ENCODE peak calls at places on chromosomes 6 and 20, in ten cellular contexts. E, V, H, W, F, M, G, N, I and C are unnamed samples.

GRCh38 chr6:124459268-124459667 is 503.0 kb upstream of the RNF217 start:
- DNase-seq in E (no peak), V (no peak), H (no peak), W (no peak), F (no peak), M (no peak), G (no peak), N (no peak), I (no peak), C (no peak)

GRCh38 chr20:43833511-43834395 is 80.9 kb upstream of the TOX2 start:
- DNase-seq in E (no peak), V (no peak), H (no peak), W (no peak), F (no peak), M (no peak), G (no peak), N (no peak), I (no peak), C (no peak)

GRCh38 chr6:159981591-159982245 is 12.8 kb downstream of the IGF2R start:
- DNase-seq in E (peak; percentile 91), V (peak; percentile 61), H (no peak), W (no peak), F (no peak), M (no peak), G (peak; percentile 65), N (peak; percentile 55), I (no peak), C (no peak)

GRCh38 chr20:15836634-15837033 is 736.6 kb downstream of the KIF16B start:
- DNase-seq in E (no peak), V (no peak), H (no peak), W (no peak), F (no peak), M (no peak), G (no peak), N (no peak), I (no peak), C (no peak)

GRCh38 chr6:11414564-11414963 is 123.0 kb upstream of the TMEM170B start:
- DNase-seq in E (no peak), V (no peak), H (no peak), W (no peak), F (peak; percentile 92), M (no peak), G (no peak), N (no peak), I (no peak), C (peak; percentile 57)

GRCh38 chr20:34888468-34888867 is 12.1 kb downstream of the ACSS2 start:
- DNase-seq in E (no peak), V (no peak), H (no peak), W (no peak), F (no peak), M (no peak), G (no peak), N (no peak), I (no peak), C (no peak)

GRCh38 chr6:84599991-84600390 is 164.4 kb downstream of the TBX18 start:
- DNase-seq in E (no peak), V (no peak), H (no peak), W (no peak), F (no peak), M (no peak), G (no peak), N (no peak), I (no peak), C (no peak)

GRCh38 chr6:92201618-92202017 is 1217.7 kb downstream of the EPHA7 start:
- DNase-seq in E (no peak), V (no peak), H (no peak), W (no peak), F (no peak), M (no peak), G (no peak), N (no peak), I (no peak), C (no peak)

GRCh38 chr6:24882295-24882694 is 53.5 kb downstream of the RIPOR2 start:
- DNase-seq in E (peak; percentile 56), V (no peak), H (no peak), W (no peak), F (peak; percentile 79), M (no peak), G (no peak), N (no peak), I (no peak), C (no peak)

GRCh38 chr6:46849361-46849690 is 56.1 kb downstream of the MEP1A start:
- DNase-seq in E (no peak), V (no peak), H (no peak), W (no peak), F (peak; percentile 71), M (no peak), G (no peak), N (no peak), I (no peak), C (no peak)

GRCh38 chr6:24229694-24230093 is 103.7 kb downstream of the NRSN1 start:
- DNase-seq in E (no peak), V (no peak), H (no peak), W (no peak), F (no peak), M (no peak), G (no peak), N (no peak), I (no peak), C (no peak)

GRCh38 chr20:46438156-46438750 is 31.8 kb upstream of the ELMO2 start:
- DNase-seq in E (peak; percentile 32), V (no peak), H (no peak), W (no peak), F (peak; percentile 73), M (no peak), G (no peak), N (no peak), I (peak; percentile 65), C (no peak)

GRCh38 chr6:5663739-5664138 is 343.0 kb downstream of the NRN1 start:
- DNase-seq in E (no peak), V (no peak), H (no peak), W (no peak), F (no peak), M (no peak), G (no peak), N (no peak), I (no peak), C (no peak)

GRCh38 chr6:90098025-90098474 is 198.6 kb downstream of the BACH2 start:
- DNase-seq in E (peak; percentile 89), V (no peak), H (peak; percentile 72), W (peak; percentile 71), F (peak; percentile 58), M (peak; percentile 56), G (peak; percentile 91), N (peak; percentile 19), I (no peak), C (peak; percentile 45)

GRCh38 chr6:148502083-148502772 is 159.6 kb downstream of the SASH1 start:
- DNase-seq in E (peak; percentile 28), V (no peak), H (no peak), W (peak; percentile 43), F (no peak), M (no peak), G (no peak), N (no peak), I (no peak), C (no peak)

GRCh38 chr6:30163090-30163917 is at the start of gene TRIM15:
- DNase-seq in E (no peak), V (no peak), H (no peak), W (no peak), F (no peak), M (no peak), G (no peak), N (peak; percentile 89), I (peak; percentile 13), C (no peak)

GRCh38 chr6:48184644-48185043 is 73.6 kb upstream of the PTCHD4 start:
- DNase-seq in E (no peak), V (no peak), H (no peak), W (no peak), F (peak; percentile 68), M (no peak), G (no peak), N (no peak), I (no peak), C (no peak)

GRCh38 chr6:41428995-41429417 is 93.6 kb downstream of the NCR2 start:
- DNase-seq in E (peak; percentile 18), V (no peak), H (peak; percentile 80), W (peak; percentile 71), F (peak; percentile 36), M (no peak), G (no peak), N (peak; percentile 35), I (no peak), C (no peak)

GRCh38 chr20:17320456-17320855 is 93.6 kb downstream of the PCSK2 start:
- DNase-seq in E (no peak), V (no peak), H (no peak), W (no peak), F (no peak), M (no peak), G (no peak), N (no peak), I (no peak), C (no peak)

GRCh38 chr20:31596831-31597482 is 8.1 kb upstream of the ID1 start:
- DNase-seq in E (no peak), V (no peak), H (no peak), W (no peak), F (no peak), M (no peak), G (no peak), N (no peak), I (no peak), C (no peak)
- H3K27ac ChIP-seq in E (peak overlapping the region; percentile 57), V (peak overlapping the region; percentile 85), H (peak overlapping the region; percentile 83), W (peak overlapping the region; percentile 31), F (no peak overlapping the region), M (peak overlapping the region; percentile 11), G (peak overlapping the region; percentile 57), N (peak overlapping the region; percentile 80), I (no peak overlapping the region), C (peak overlapping the region; percentile 16)

DNA sequence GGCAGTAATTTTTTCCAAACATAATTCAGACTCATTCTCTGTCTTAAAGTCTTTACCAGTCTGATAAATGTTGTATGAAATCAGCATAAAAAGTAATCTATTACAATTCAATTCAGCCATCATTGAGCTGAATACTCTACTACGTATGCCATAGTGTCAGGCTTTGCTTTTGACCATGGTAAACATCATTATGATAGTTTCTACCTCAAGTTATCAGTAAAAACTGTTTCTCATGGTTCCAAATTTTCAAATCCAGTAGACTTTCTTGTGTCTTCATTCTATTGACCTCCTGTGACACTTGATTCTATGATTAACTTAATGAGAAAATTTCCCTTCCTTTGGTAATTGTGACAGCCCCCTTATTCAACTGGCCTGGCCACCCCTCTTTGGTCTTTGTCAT is 74.9 kb downstream of the EPHA7 start:
- DNase-seq in E (no peak), V (no peak), H (no peak), W (no peak), F (no peak), M (no peak), G (no peak), N (no peak), I (no peak), C (no peak)
- H3K27ac ChIP-seq in E (no peak overlapping the region), V (no peak overlapping the region), H (no peak overlapping the region), W (no peak overlapping the region), F (no peak overlapping the region), M (no peak overlapping the region), G (no peak overlapping the region), N (no peak overlapping the region), I (no peak overlapping the region), C (no peak overlapping the region)

GRCh38 chr20:49644980-49645565 is 68.6 kb downstream of the B4GALT5 start:
- DNase-seq in E (peak; percentile 12), V (no peak), H (no peak), W (no peak), F (no peak), M (no peak), G (no peak), N (no peak), I (no peak), C (no peak)
- H3K27ac ChIP-seq in E (no peak overlapping the region), V (no peak overlapping the region), H (no peak overlapping the region), W (no peak overlapping the region), F (no peak overlapping the region), M (no peak overlapping the region), G (no peak overlapping the region), N (no peak overlapping the region), I (no peak overlapping the region), C (no peak overlapping the region)

GRCh38 chr20:403582-403957 is 4.5 kb upstream of the RBCK1 start:
- DNase-seq in E (no peak), V (no peak), H (no peak), W (no peak), F (no peak), M (no peak), G (no peak), N (no peak), I (no peak), C (no peak)
- H3K27ac ChIP-seq in E (no peak overlapping the region), V (no peak overlapping the region), H (no peak overlapping the region), W (no peak overlapping the region), F (peak overlapping the region; percentile 91), M (no peak overlapping the region), G (no peak overlapping the region), N (no peak overlapping the region), I (no peak overlapping the region), C (peak overlapping the region; percentile 11)